ENCODE peak calls at places on chromosome 5, in seven cellular contexts. One of them, this sample, is unnamed.

GRCh38 chr5:136028782-136029742 is at the start of gene TGFBI:
- DNase-seq in heart right ventricle: peak
- DNase-seq in AG04450: peak
- DNase-seq in Calu3: peak
- DNase-seq in GM23338: peak
- DNase-seq in AG09309: no peak
- DNase-seq in fibroblast of lung: peak
- DNase-seq in this sample: peak

GRCh38 chr5:126976520-126977172 is 53.7 kb downstream of the MARCHF3 start:
- DNase-seq in Calu3: no peak
- DNase-seq in GM23338: no peak
- DNase-seq in heart right ventricle: no peak
- DNase-seq in AG09309: no peak
- DNase-seq in fibroblast of lung: no peak
- DNase-seq in AG04450: no peak
- DNase-seq in this sample: no peak

GRCh38 chr5:33788922-33789321 is 102.9 kb downstream of the ADAMTS12 start:
- DNase-seq in heart right ventricle: no peak
- DNase-seq in AG04450: peak
- DNase-seq in Calu3: no peak
- DNase-seq in fibroblast of lung: peak
- DNase-seq in AG09309: peak
- DNase-seq in GM23338: no peak
- DNase-seq in this sample: peak

GRCh38 chr5:96125335-96125891 is 163.8 kb upstream of the ELL2 start:
- DNase-seq in Calu3: no peak
- DNase-seq in heart right ventricle: peak
- DNase-seq in fibroblast of lung: no peak
- DNase-seq in AG09309: no peak
- DNase-seq in GM23338: no peak
- DNase-seq in AG04450: no peak
- DNase-seq in this sample: no peak

GRCh38 chr5:73818357-73818756 is 192.4 kb downstream of the ARHGEF28 start:
- DNase-seq in GM23338: no peak
- DNase-seq in heart right ventricle: no peak
- DNase-seq in AG09309: peak
- DNase-seq in Calu3: no peak
- DNase-seq in fibroblast of lung: no peak
- DNase-seq in AG04450: peak
- DNase-seq in this sample: peak

GRCh38 chr5:172452398-172453205 is 1.7 kb downstream of the SH3PXD2B start:
- DNase-seq in heart right ventricle: no peak
- DNase-seq in Calu3: peak
- DNase-seq in fibroblast of lung: peak
- DNase-seq in AG04450: no peak
- DNase-seq in GM23338: no peak
- DNase-seq in AG09309: peak
- DNase-seq in this sample: peak

GRCh38 chr5:112420111-112420864 is 1.2 kb upstream of the EPB41L4A start:
- DNase-seq in fibroblast of lung: peak
- DNase-seq in heart right ventricle: peak
- DNase-seq in GM23338: peak
- DNase-seq in AG04450: no peak
- DNase-seq in AG09309: no peak
- DNase-seq in Calu3: peak
- DNase-seq in this sample: peak

GRCh38 chr5:154782326-154782725 is 27.1 kb downstream of the LARP1 start:
- DNase-seq in fibroblast of lung: no peak
- DNase-seq in GM23338: peak
- DNase-seq in AG04450: no peak
- DNase-seq in heart right ventricle: peak
- DNase-seq in AG09309: no peak
- DNase-seq in Calu3: no peak
- DNase-seq in this sample: no peak

GRCh38 chr5:111680737-111681413 is 76.1 kb downstream of the NREP start:
- DNase-seq in AG04450: peak
- DNase-seq in Calu3: peak
- DNase-seq in heart right ventricle: peak
- DNase-seq in GM23338: no peak
- DNase-seq in AG09309: peak
- DNase-seq in fibroblast of lung: peak
- DNase-seq in this sample: peak

GRCh38 chr5:153483482-153483881 is 7.0 kb upstream of the GRIA1 start:
- DNase-seq in GM23338: no peak
- DNase-seq in Calu3: no peak
- DNase-seq in fibroblast of lung: no peak
- DNase-seq in AG09309: no peak
- DNase-seq in heart right ventricle: no peak
- DNase-seq in AG04450: no peak
- DNase-seq in this sample: no peak

GRCh38 chr5:146340260-146341081 is 1.8 kb downstream of the POU4F3 start:
- DNase-seq in fibroblast of lung: peak
- DNase-seq in heart right ventricle: peak
- DNase-seq in GM23338: peak
- DNase-seq in AG04450: peak
- DNase-seq in Calu3: no peak
- DNase-seq in AG09309: peak
- DNase-seq in this sample: peak

GRCh38 chr5:143182901-143183820 is 220.3 kb downstream of the NR3C1 start:
- DNase-seq in GM23338: no peak
- DNase-seq in Calu3: no peak
- DNase-seq in AG09309: no peak
- DNase-seq in fibroblast of lung: no peak
- DNase-seq in heart right ventricle: peak
- DNase-seq in AG04450: no peak
- DNase-seq in this sample: peak

GRCh38 chr5:114363837-114364236 is 2.0 kb downstream of the KCNN2 start:
- DNase-seq in GM23338: peak
- DNase-seq in AG04450: no peak
- DNase-seq in heart right ventricle: no peak
- DNase-seq in fibroblast of lung: no peak
- DNase-seq in Calu3: no peak
- DNase-seq in AG09309: no peak
- DNase-seq in this sample: no peak

GRCh38 chr5:11329676-11330075 is 568.6 kb upstream of the DAP start:
- DNase-seq in Calu3: no peak
- DNase-seq in fibroblast of lung: no peak
- DNase-seq in AG09309: no peak
- DNase-seq in heart right ventricle: no peak
- DNase-seq in GM23338: no peak
- DNase-seq in AG04450: no peak
- DNase-seq in this sample: no peak

GRCh38 chr5:172293054-172293744 is 9.6 kb upstream of the UBTD2 start:
- DNase-seq in heart right ventricle: peak
- DNase-seq in AG09309: no peak
- DNase-seq in fibroblast of lung: peak
- DNase-seq in Calu3: peak
- DNase-seq in AG04450: no peak
- DNase-seq in GM23338: peak
- DNase-seq in this sample: peak

GRCh38 chr5:95734156-95734555 is 3.0 kb downstream of the RHOBTB3 start:
- DNase-seq in GM23338: no peak
- DNase-seq in heart right ventricle: no peak
- DNase-seq in Calu3: no peak
- DNase-seq in AG04450: no peak
- DNase-seq in AG09309: no peak
- DNase-seq in fibroblast of lung: peak
- DNase-seq in this sample: no peak

GRCh38 chr5:82290908-82291307 is 12.8 kb upstream of the RPS23 start:
- DNase-seq in AG09309: no peak
- DNase-seq in AG04450: no peak
- DNase-seq in Calu3: no peak
- DNase-seq in heart right ventricle: no peak
- DNase-seq in fibroblast of lung: no peak
- DNase-seq in GM23338: no peak
- DNase-seq in this sample: no peak

GRCh38 chr5:120446068-120446492 is 18.0 kb upstream of the PRR16 start:
- DNase-seq in fibroblast of lung: peak
- DNase-seq in GM23338: no peak
- DNase-seq in AG04450: peak
- DNase-seq in heart right ventricle: peak
- DNase-seq in Calu3: no peak
- DNase-seq in AG09309: peak
- DNase-seq in this sample: peak

GRCh38 chr5:179680780-179681411 is at the start of gene CBY3:
- DNase-seq in heart right ventricle: no peak
- DNase-seq in AG04450: no peak
- DNase-seq in AG09309: no peak
- DNase-seq in GM23338: no peak
- DNase-seq in fibroblast of lung: no peak
- DNase-seq in Calu3: no peak
- DNase-seq in this sample: peak

GRCh38 chr5:57412010-57412409 is 70.6 kb downstream of the ACTBL2 start:
- DNase-seq in AG09309: peak
- DNase-seq in AG04450: no peak
- DNase-seq in GM23338: no peak
- DNase-seq in Calu3: no peak
- DNase-seq in fibroblast of lung: peak
- DNase-seq in heart right ventricle: no peak
- DNase-seq in this sample: peak

GRCh38 chr5:82622205-82622604 is 344.1 kb upstream of the RPS23 start:
- DNase-seq in fibroblast of lung: no peak
- DNase-seq in AG04450: no peak
- DNase-seq in AG09309: no peak
- DNase-seq in GM23338: no peak
- DNase-seq in heart right ventricle: no peak
- DNase-seq in Calu3: no peak
- DNase-seq in this sample: no peak

GRCh38 chr5:83721878-83722779 is 1.5 kb upstream of the HAPLN1 start:
- DNase-seq in heart right ventricle: peak
- DNase-seq in Calu3: peak
- DNase-seq in AG04450: peak
- DNase-seq in GM23338: peak
- DNase-seq in fibroblast of lung: peak
- DNase-seq in AG09309: peak
- DNase-seq in this sample: peak

GRCh38 chr5:140785905-140786686 is at the start of gene PCDHA1:
- DNase-seq in AG09309: no peak
- DNase-seq in Calu3: peak
- DNase-seq in heart right ventricle: no peak
- DNase-seq in AG04450: no peak
- DNase-seq in GM23338: peak
- DNase-seq in fibroblast of lung: no peak
- DNase-seq in this sample: peak

GRCh38 chr5:93748875-93749397 is 7.5 kb upstream of the POU5F2 start:
- DNase-seq in heart right ventricle: no peak
- DNase-seq in Calu3: no peak
- DNase-seq in fibroblast of lung: no peak
- DNase-seq in GM23338: no peak
- DNase-seq in AG09309: no peak
- DNase-seq in AG04450: no peak
- DNase-seq in this sample: no peak

GRCh38 chr5:154157483-154158378 is 32.8 kb upstream of the GALNT10 start:
- DNase-seq in AG04450: no peak
- DNase-seq in AG09309: no peak
- DNase-seq in fibroblast of lung: no peak
- DNase-seq in Calu3: no peak
- DNase-seq in GM23338: peak
- DNase-seq in heart right ventricle: no peak
- DNase-seq in this sample: no peak

GRCh38 chr5:98679963-98680362 is 93.5 kb upstream of the RGMB start:
- DNase-seq in Calu3: no peak
- DNase-seq in fibroblast of lung: no peak
- DNase-seq in GM23338: no peak
- DNase-seq in heart right ventricle: no peak
- DNase-seq in AG09309: no peak
- DNase-seq in AG04450: no peak
- DNase-seq in this sample: peak

GRCh38 chr5:19795218-19795617 is 192.8 kb downstream of the CDH18 start:
- DNase-seq in heart right ventricle: no peak
- DNase-seq in AG04450: peak
- DNase-seq in fibroblast of lung: peak
- DNase-seq in AG09309: peak
- DNase-seq in Calu3: no peak
- DNase-seq in GM23338: peak
- DNase-seq in this sample: peak
- TF ChIP-seq CTCF in heart right ventricle: no peak
- TF ChIP-seq CTCF in AG04450: peak
- TF ChIP-seq CTCF in fibroblast of lung: peak
- TF ChIP-seq CTCF in AG09309: peak
- TF ChIP-seq CTCF in Calu3: no peak
- TF ChIP-seq CTCF in GM23338: peak
- TF ChIP-seq CTCF in this sample: no peak

GRCh38 chr5:150397749-150398431 is 14.8 kb downstream of the CD74 start:
- DNase-seq in Calu3: no peak
- DNase-seq in fibroblast of lung: no peak
- DNase-seq in AG09309: no peak
- DNase-seq in heart right ventricle: no peak
- DNase-seq in AG04450: no peak
- DNase-seq in GM23338: no peak
- DNase-seq in this sample: no peak
- TF ChIP-seq CTCF in Calu3: no peak
- TF ChIP-seq CTCF in fibroblast of lung: peak
- TF ChIP-seq CTCF in AG09309: peak
- TF ChIP-seq CTCF in heart right ventricle: peak
- TF ChIP-seq CTCF in AG04450: no peak
- TF ChIP-seq CTCF in GM23338: peak
- TF ChIP-seq CTCF in this sample: no peak

GRCh38 chr5:131382407-131383395 is 118.8 kb downstream of the CDC42SE2 start:
- DNase-seq in heart right ventricle: no peak
- DNase-seq in Calu3: peak
- DNase-seq in AG09309: no peak
- DNase-seq in GM23338: peak
- DNase-seq in AG04450: peak
- DNase-seq in fibroblast of lung: peak
- DNase-seq in this sample: peak
- TF ChIP-seq CTCF in heart right ventricle: peak
- TF ChIP-seq CTCF in Calu3: peak
- TF ChIP-seq CTCF in AG09309: peak
- TF ChIP-seq CTCF in GM23338: peak
- TF ChIP-seq CTCF in AG04450: peak
- TF ChIP-seq CTCF in fibroblast of lung: peak
- TF ChIP-seq CTCF in this sample: peak

GRCh38 chr5:176743828-176744583 is 66.4 kb upstream of the UNC5A start:
- DNase-seq in Calu3: no peak
- DNase-seq in GM23338: no peak
- DNase-seq in fibroblast of lung: no peak
- DNase-seq in AG04450: no peak
- DNase-seq in AG09309: no peak
- DNase-seq in heart right ventricle: no peak
- DNase-seq in this sample: no peak
- TF ChIP-seq CTCF in Calu3: no peak
- TF ChIP-seq CTCF in GM23338: no peak
- TF ChIP-seq CTCF in fibroblast of lung: no peak
- TF ChIP-seq CTCF in AG04450: no peak
- TF ChIP-seq CTCF in AG09309: no peak
- TF ChIP-seq CTCF in heart right ventricle: no peak
- TF ChIP-seq CTCF in this sample: no peak

This sample was measured in fibroblast of mammary gland.